ENCODE peak calls at places on chromosomes 1 and 21, in six cellular contexts. X is HTR-8/SVneo; N is left ventricle myocardium superior; Q is activated T-cell treated with anti-CD3 and anti-CD28 coated beads for 24 hours; L is stimulated activated CD8-positive, alpha-beta memory T cell treated with anti-CD3 and anti-CD28 coated beads, Interleukin-4, amount 100 ng/mL, for 1 hour; G is T-helper 1 cell. K is an unnamed sample.
A peak's percentile ranks its signal among the peaks of the same experiment; 100 is the strongest.

GRCh38 chr1:89254658-89255287 is 17.9 kb downstream of the GBP5 start:
- DNase-seq in X (no peak), N (no peak), Q (no peak), L (no peak), G (no peak), K (no peak)

GRCh38 chr1:84721152-84721551 is 30.9 kb upstream of the SSX2IP start:
- DNase-seq in X (no peak), N (no peak), Q (peak; percentile 6), L (no peak), G (no peak), K (no peak)

GRCh38 chr1:168301664-168302320 is 21.1 kb downstream of the TBX19 start:
- DNase-seq in X (peak; percentile 72), N (no peak), Q (no peak), L (no peak), G (no peak), K (no peak)

GRCh38 chr1:214603819-214604252 is 841 bp downstream of the CENPF start:
- DNase-seq in X (no peak), N (no peak), Q (no peak), L (no peak), G (no peak), K (no peak)

GRCh38 chr1:55287732-55288131 is 72.6 kb upstream of the USP24 start:
- DNase-seq in X (no peak), N (no peak), Q (no peak), L (no peak), G (no peak), K (no peak)

GRCh38 chr1:41728403-41729202 is 190.1 kb downstream of the HIVEP3 start:
- DNase-seq in X (no peak), N (no peak), Q (peak; percentile 62), L (no peak), G (no peak), K (no peak)

GRCh38 chr1:156859523-156860112 is 701 bp upstream of the INSRR start:
- DNase-seq in X (peak; percentile 9), N (peak; percentile 40), Q (no peak), L (no peak), G (no peak), K (no peak)

GRCh38 chr21:46599251-46599572 is 5.7 kb downstream of the S100B start:
- DNase-seq in X (no peak), N (no peak), Q (no peak), L (no peak), G (no peak), K (peak; percentile 1)

GRCh38 chr1:228174482-228175315 is 9.1 kb downstream of the IBA57 start:
- DNase-seq in X (no peak), N (no peak), Q (no peak), L (no peak), G (no peak), K (no peak)

GRCh38 chr1:165114022-165114888 is 242.3 kb downstream of the LMX1A start:
- DNase-seq in X (peak; percentile 13), N (no peak), Q (no peak), L (no peak), G (no peak), K (no peak)

GRCh38 chr1:68339505-68339904 is 107.2 kb upstream of the WLS start:
- DNase-seq in X (no peak), N (no peak), Q (no peak), L (no peak), G (no peak), K (no peak)

GRCh38 chr1:96060621-96061020 is 661.0 kb upstream of the PTBP2 start:
- DNase-seq in X (no peak), N (no peak), Q (no peak), L (no peak), G (no peak), K (no peak)

GRCh38 chr1:201153474-201154388 is 543 bp downstream of the TMEM9 start:
- DNase-seq in X (peak; percentile 69), N (no peak), Q (no peak), L (no peak), G (no peak), K (no peak)

GRCh38 chr1:3698660-3699408 is 46.5 kb downstream of the TP73 start:
- DNase-seq in X (no peak), N (no peak), Q (no peak), L (no peak), G (no peak), K (no peak)

GRCh38 chr21:32329331-32329730 is 30.7 kb downstream of the MRAP start:
- DNase-seq in X (no peak), N (no peak), Q (no peak), L (no peak), G (no peak), K (no peak)

GRCh38 chr1:34879230-34879629 is 19.7 kb upstream of the SMIM12 start:
- DNase-seq in X (no peak), N (no peak), Q (no peak), L (no peak), G (no peak), K (no peak)